ENCODE peak calls at places on chromosomes 6 and 20, in four cellular contexts. Z is K562, T is GM12878, Y is HepG2. H is an unnamed sample.

GRCh38 chr6:129843573-129843972 is 17.5 kb downstream of the TMEM244 start:
- DNase-seq in Y (no peak), T (no peak), Z (no peak), H (no peak)

GRCh38 chr20:48238326-48238725 is 453.0 kb upstream of the SULF2 start:
- DNase-seq in T (no peak), Y (no peak), Z (no peak), H (no peak)

GRCh38 chr6:122780114-122780513 is 598 bp downstream of the FABP7 start:
- DNase-seq in T (no peak), Y (no peak), Z (no peak), H (no peak)

GRCh38 chr6:89270951-89271721 is 44.0 kb downstream of the GABRR2 start:
- DNase-seq in T (peak), Y (no peak), Z (no peak), H (no peak)

GRCh38 chr20:44724423-44725091 is 9.4 kb downstream of the CCN5 start:
- DNase-seq in T (no peak), Z (no peak), Y (no peak), H (no peak)

GRCh38 chr6:105193647-105194046 is 13.8 kb upstream of the POPDC3 start:
- DNase-seq in Z (no peak), T (no peak), Y (no peak), H (no peak)

GRCh38 chr20:14673164-14673563 is 335.8 kb upstream of the FLRT3 start:
- DNase-seq in Y (no peak), Z (no peak), T (no peak), H (no peak)

GRCh38 chr6:163342571-163343539 is 71.7 kb upstream of the QKI start:
- DNase-seq in T (no peak), Y (no peak), Z (no peak), H (no peak)

GRCh38 chr6:16533721-16534136 is 227.5 kb downstream of the ATXN1 start:
- DNase-seq in T (no peak), Y (no peak), Z (no peak), H (no peak)

GRCh38 chr20:46131396-46131795 is 13.3 kb downstream of the CD40 start:
- DNase-seq in Y (no peak), Z (no peak), T (no peak), H (no peak)

GRCh38 chr6:30591008-30591407 is 19.8 kb downstream of the ABCF1 start:
- DNase-seq in Y (no peak), Z (peak), T (no peak), H (no peak)

GRCh38 chr20:59064214-59064722 is 21.7 kb upstream of the PRELID3B start:
- DNase-seq in Y (no peak), T (no peak), Z (no peak), H (no peak)

GRCh38 chr6:13677878-13678254 is 33.8 kb downstream of the RANBP9 start:
- DNase-seq in Y (peak), Z (peak), T (no peak), H (no peak)

GRCh38 chr6:26033132-26033941 is 53.9 kb upstream of the HFE start:
- DNase-seq in T (peak), Z (peak), Y (peak), H (peak)

GRCh38 chr6:32885698-32886286 is 31.8 kb downstream of the PSMB9 start:
- DNase-seq in Z (peak), T (peak), Y (peak), H (no peak)

GRCh38 chr20:420721-421574 is 12.8 kb downstream of the RBCK1 start:
- DNase-seq in Y (no peak), Z (peak), T (no peak), H (peak)

GRCh38 chr6:97850458-97851218 is 567.6 kb upstream of the MMS22L start:
- DNase-seq in T (no peak), Y (no peak), Z (no peak), H (peak)

GRCh38 chr20:22217712-22218352 is 366.5 kb downstream of the FOXA2 start:
- DNase-seq in T (no peak), Y (no peak), Z (no peak), H (no peak)

GRCh38 chr20:54320148-54320607 is 112.3 kb downstream of the PFDN4 start:
- DNase-seq in T (no peak), Z (no peak), Y (no peak), H (no peak)

GRCh38 chr6:42929928-42930360 is 664 bp downstream of the CNPY3 start:
- DNase-seq in Z (peak), Y (no peak), T (peak), H (no peak)

GRCh38 chr20:4709261-4710105 is 12.2 kb upstream of the PRND start:
- DNase-seq in Y (no peak), T (no peak), Z (no peak), H (no peak)

GRCh38 chr6:41576667-41577066 is 30.5 kb downstream of the FOXP4 start:
- DNase-seq in T (no peak), Y (no peak), Z (no peak), H (no peak)

GRCh38 chr6:64217721-64218603 is 582.4 kb downstream of the PHF3 start:
- DNase-seq in T (peak), Y (no peak), Z (no peak), H (no peak)

GRCh38 chr6:25217275-25217674 is 61.9 kb upstream of the CARMIL1 start:
- DNase-seq in T (no peak), Y (no peak), Z (no peak), H (no peak)

GRCh38 chr6:38567436-38567835 is 72.3 kb downstream of the BTBD9 start:
- DNase-seq in T (no peak), Z (peak), Y (no peak), H (no peak)

GRCh38 chr6:125285936-125286335 is 15.8 kb downstream of the HDDC2 start:
- DNase-seq in Z (no peak), T (no peak), Y (no peak), H (no peak)

GRCh38 chr20:19888269-19888669 is 128.9 kb upstream of the NAA20 start:
- DNase-seq in Z (no peak), T (no peak), Y (no peak), H (no peak)

GRCh38 chr20:15320941-15321340 is 983.5 kb upstream of the FLRT3 start:
- DNase-seq in Z (no peak), Y (no peak), T (no peak), H (no peak)

GRCh38 chr20:64006902-64007301 is 26.0 kb downstream of the PRPF6 start:
- DNase-seq in Y (no peak), T (no peak), Z (no peak), H (no peak)

GRCh38 chr20:4836473-4836872 is 114.8 kb downstream of the PRND start:
- DNase-seq in T (no peak), Y (no peak), Z (no peak), H (no peak)

GRCh38 chr6:44422534-44422933 is 35.0 kb downstream of the CDC5L start:
- DNase-seq in Y (no peak), Z (no peak), T (no peak), H (no peak)

GRCh38 chr6:38725414-38726183 is 10.5 kb downstream of the DNAH8 start:
- DNase-seq in Y (no peak), Z (peak), T (peak), H (no peak)

GRCh38 chr6:296151-297122 is 4.2 kb downstream of the DUSP22 start:
- DNase-seq in T (peak), Z (no peak), Y (no peak), H (no peak)

GRCh38 chr6:146972526-146972925 is 231.7 kb upstream of the STXBP5 start:
- DNase-seq in Y (no peak), T (no peak), Z (no peak), H (no peak)

GRCh38 chr20:33167859-33168258 is at the start of gene BPIFA2:
- DNase-seq in Z (no peak), Y (no peak), T (no peak), H (no peak)

GRCh38 chr6:11389977-11390376 is 147.6 kb upstream of the TMEM170B start:
- DNase-seq in Z (no peak), T (no peak), Y (no peak), H (no peak)
- TF ChIP-seq SP1 in Z (no peak), T (no peak), Y (no peak), H (no peak)

GRCh38 chr6:128370072-128370471 is 150.3 kb downstream of the PTPRK start:
- DNase-seq in Y (peak), T (no peak), Z (no peak), H (no peak)

GRCh38 chr6:128371113-128371512 is 149.3 kb downstream of the PTPRK start:
- DNase-seq in Y (no peak), Z (no peak), T (no peak), H (no peak)

GRCh38 chr6:128365520-128366160 is 154.8 kb downstream of the PTPRK start:
- DNase-seq in Z (no peak), T (no peak), Y (peak), H (no peak)

GRCh38 chr6:128367437-128367836 is 153.0 kb downstream of the PTPRK start:
- DNase-seq in Z (no peak), Y (no peak), T (no peak), H (no peak)

GRCh38 chr6:128368213-128369000 is 152.0 kb downstream of the PTPRK start:
- DNase-seq in Z (no peak), Y (no peak), T (no peak), H (no peak)
- TF ChIP-seq FOXK2 in Z (no peak), Y (no peak), T (no peak), H (no peak)

DNA sequence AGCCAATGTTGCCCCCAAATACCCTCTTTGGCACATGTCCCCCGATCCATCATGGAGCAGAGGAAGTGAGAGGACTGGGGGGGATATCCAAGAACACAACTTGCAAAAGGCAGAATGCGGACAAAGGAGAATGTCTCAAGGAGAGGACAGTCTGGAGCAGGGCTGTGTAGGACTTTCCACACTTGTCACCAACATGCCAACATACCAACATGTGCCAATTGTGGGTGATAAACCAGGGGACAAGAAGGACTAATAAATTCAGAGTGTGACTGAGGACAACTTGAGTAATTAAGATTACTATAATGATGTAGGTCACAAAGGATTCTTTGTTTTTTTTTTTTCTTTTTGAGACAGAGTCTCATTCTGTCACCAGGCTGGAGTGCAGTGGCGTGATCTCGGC is 8.8 kb downstream of the SLC26A8 start:
- DNase-seq in Y (no peak), Z (no peak), T (no peak), H (no peak)
- TF ChIP-seq SP1 in Y (no peak), Z (no peak), T (no peak), H (no peak)

GRCh38 chr6:36370638-36371037 is 16.8 kb downstream of the ETV7 start:
- DNase-seq in Y (no peak), T (no peak), Z (no peak), H (no peak)

GRCh38 chr6:36368421-36368820 is 19.0 kb downstream of the ETV7 start:
- DNase-seq in Y (no peak), Z (no peak), T (no peak), H (no peak)

GRCh38 chr6:36371231-36371630 is 16.2 kb downstream of the ETV7 start:
- DNase-seq in T (no peak), Y (no peak), Z (no peak), H (no peak)

GRCh38 chr6:36367743-36368142 is 19.7 kb downstream of the ETV7 start:
- DNase-seq in Z (no peak), T (no peak), Y (no peak), H (no peak)

DNA sequence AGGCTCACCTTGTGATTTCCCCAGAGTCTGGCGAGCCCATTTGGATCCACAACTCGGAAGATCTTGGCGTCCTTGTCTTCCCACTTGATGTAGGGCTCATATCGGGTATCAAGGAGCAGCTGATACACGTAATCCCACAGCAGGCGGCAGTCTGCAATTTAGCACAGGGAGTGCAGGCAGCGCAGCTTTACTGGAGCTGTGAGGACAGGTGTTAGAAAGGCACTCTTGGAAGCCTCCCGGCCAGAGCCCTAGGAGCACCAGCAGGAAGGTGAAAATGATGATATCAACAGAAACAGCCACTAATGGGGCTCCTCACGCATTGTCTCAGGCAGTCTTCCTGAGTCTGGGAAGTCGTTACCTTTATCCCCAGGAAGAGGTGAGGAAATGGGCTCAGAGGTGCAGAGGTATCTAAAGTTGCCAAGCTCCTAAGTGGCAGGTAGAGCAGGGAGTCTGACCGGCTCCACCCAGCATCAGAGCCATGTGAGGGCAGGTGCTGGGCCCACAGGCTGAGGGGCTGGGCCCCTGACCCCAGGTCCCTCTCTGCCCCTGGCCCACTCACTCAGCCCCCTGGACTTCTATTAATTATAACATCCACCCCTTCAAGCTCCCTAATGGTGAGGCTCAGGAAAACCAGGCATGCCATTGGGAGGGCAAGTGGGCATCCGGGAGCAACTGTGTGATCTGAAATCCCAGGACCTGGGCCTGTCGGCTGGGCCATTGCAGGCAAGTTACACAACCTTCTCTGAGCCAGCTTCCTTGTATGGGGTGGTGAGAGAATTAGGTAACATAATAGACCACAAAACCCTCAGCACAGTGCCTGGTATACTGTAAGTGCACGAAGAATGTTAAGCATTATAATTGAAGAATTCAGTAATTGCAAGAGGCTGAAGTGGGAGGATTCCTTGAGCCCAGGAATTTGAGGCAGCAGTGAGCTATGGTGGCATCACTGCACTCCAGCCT is 18.3 kb downstream of the ETV7 start:
- DNase-seq in T (no peak), Z (peak), Y (no peak), H (no peak)
- TF ChIP-seq FOXK2 in T (no peak), Z (no peak), Y (no peak), H (no peak)

GRCh38 chr6:157381631-157382621 is 936 bp downstream of the ZDHHC14 start:
- DNase-seq in Z (peak), T (no peak), Y (peak), H (peak)
- TF ChIP-seq SP1 in Z (no peak), T (no peak), Y (no peak), H (no peak)

DNA sequence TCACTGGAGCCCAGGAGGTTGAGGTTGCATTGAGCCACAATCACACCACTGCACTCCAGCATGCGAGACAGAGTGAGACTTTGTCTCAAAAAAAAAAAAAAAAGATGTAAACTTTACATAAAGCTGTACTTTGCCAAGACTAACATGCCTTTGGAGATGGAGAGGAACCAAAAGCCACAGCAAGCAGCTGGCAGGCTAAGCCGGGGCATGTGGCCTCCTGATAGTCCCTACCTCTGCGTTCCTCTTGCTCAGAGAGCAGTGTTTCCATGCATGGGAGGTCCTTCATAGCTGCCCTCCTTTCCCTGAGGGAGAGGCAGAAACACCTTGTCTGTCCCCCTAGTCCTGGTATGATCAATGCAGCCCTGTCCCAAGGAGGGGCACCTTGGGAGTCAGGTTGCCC is 35.2 kb downstream of the SPATA2 start:
- DNase-seq in T (no peak), Z (no peak), Y (no peak), H (no peak)
- TF ChIP-seq FOXK2 in T (no peak), Z (no peak), Y (no peak), H (no peak)

GRCh38 chr6:138489846-138490245 is 9.4 kb downstream of the NHSL1 start:
- DNase-seq in Y (no peak), Z (no peak), T (no peak), H (no peak)
- TF ChIP-seq SP1 in Y (no peak), Z (no peak), T (no peak), H (no peak)

DNA sequence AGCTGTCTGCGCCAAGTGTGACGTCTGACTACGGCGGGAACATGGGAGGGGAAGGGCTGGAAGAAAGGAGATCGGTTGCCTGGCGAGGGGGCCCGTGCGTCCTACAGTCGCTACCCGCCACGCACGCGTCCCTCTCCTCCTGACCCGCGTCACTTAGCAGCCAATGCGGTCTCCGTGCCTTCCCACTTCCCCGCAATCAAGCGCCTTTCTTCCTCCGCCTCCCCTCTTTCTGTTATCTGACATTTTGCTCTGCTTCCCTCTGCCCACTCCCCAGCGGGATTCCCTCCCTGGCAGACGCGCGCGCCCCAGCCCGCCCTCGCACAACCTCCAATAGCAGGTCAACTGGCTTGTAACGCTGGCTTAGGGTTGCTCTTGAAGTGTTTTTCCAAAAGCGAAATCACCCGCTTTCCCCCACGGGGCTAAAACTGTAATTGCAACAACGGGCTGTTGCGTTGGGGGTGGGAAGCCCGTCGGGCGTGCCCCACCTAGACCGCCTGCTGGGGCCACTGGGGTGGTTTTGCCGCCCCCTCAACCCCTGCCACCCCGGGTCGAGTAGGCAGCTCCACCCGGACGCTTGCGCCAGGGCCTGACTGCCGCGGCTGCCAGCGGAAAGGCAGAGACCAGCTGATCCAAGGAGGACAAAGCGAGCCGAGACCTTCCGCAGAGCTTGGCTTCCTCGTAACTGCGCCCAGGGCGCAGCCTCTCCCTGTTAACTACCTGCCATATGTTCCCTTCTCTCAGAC is 6.2 kb upstream of the SOX4 start:
- DNase-seq in Y (peak), T (no peak), Z (no peak), H (peak)
- TF ChIP-seq FOXK2 in Y (no peak), T (no peak), Z (no peak), H (no peak)

DNA sequence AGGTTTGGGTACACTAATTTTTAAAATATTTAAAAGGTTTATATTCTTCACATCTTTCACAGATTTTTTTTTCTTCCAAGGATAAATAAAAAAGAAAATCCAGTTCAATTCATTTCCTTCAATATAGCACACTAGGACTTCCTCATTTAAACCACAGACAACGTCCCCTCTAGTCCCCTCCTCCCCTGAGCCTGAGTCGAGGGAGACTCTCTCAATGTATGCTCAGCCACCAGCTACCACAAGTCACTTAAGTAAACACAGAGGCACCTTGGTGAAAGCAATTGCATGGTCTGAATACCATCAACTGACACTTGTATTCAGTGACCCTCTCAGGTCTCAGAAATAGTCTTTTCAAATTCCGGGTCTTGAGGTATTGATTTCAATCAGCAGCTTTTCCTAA is 88.6 kb downstream of the SIM1 start:
- DNase-seq in Y (no peak), Z (no peak), T (no peak), H (no peak)
- TF ChIP-seq SP1 in Y (no peak), Z (no peak), T (no peak), H (no peak)

H was measured in HEK293T.